ENCODE peak calls at places on chromosomes 12 and 14, in nine cellular contexts. N is germinal center; U is suprapubic skin; L is GF-D8; W is head of caudate nucleus; Q is GM06990; E is retina; J is cardiac fibroblast; R is stimulated activated naive CD4-positive, alpha-beta T cell. D is an unnamed sample.

GRCh38 chr12:106233011-106233410 is 14.8 kb downstream of the CKAP4 start:
- DNase-seq in N (no peak), J (no peak), R (no peak), Q (no peak), W (no peak), E (no peak), U (peak; percentile 65), L (no peak), D (no peak)

GRCh38 chr14:34688470-34689206 is 25.8 kb downstream of the CFL2 start:
- DNase-seq in W (no peak), U (no peak), R (no peak), E (no peak), N (no peak), J (no peak), L (no peak), Q (no peak), D (no peak)

GRCh38 chr12:339557-340195 is 49.4 kb downstream of the KDM5A start:
- DNase-seq in Q (no peak), U (no peak), W (no peak), R (no peak), L (no peak), J (no peak), E (no peak), N (no peak), D (no peak)

GRCh38 chr12:104733717-104734175 is 224.3 kb downstream of the SLC41A2 start:
- DNase-seq in L (no peak), Q (no peak), N (peak; percentile 45), U (no peak), J (no peak), E (no peak), W (no peak), R (no peak), D (no peak)

GRCh38 chr12:116880817-116881324 is 370 bp downstream of the HRK start:
- DNase-seq in E (peak; percentile 65), W (no peak), U (no peak), J (peak; percentile 34), L (no peak), R (peak; percentile 3), N (peak; percentile 84), Q (peak; percentile 81), D (no peak)

GRCh38 chr14:101855958-101856357 is 94.4 kb downstream of the PPP2R5C start:
- DNase-seq in N (no peak), U (no peak), Q (no peak), J (no peak), R (no peak), W (no peak), L (no peak), E (no peak), D (no peak)

GRCh38 chr14:66483322-66483721 is 2.8 kb upstream of the CCDC196 start:
- DNase-seq in L (no peak), W (no peak), R (no peak), U (no peak), N (no peak), E (no peak), J (peak; percentile 27), Q (no peak), D (no peak)

GRCh38 chr14:103626150-103626850 is 2.7 kb upstream of the KLC1 start:
- DNase-seq in J (no peak), W (no peak), U (no peak), L (no peak), R (no peak), E (no peak), Q (peak; percentile 36), N (no peak), D (no peak)

GRCh38 chr12:5789469-5789968 is 155.5 kb downstream of the ANO2 start:
- DNase-seq in W (no peak), L (no peak), E (no peak), J (no peak), R (no peak), N (no peak), U (peak; percentile 72), Q (no peak), D (no peak)

GRCh38 chr12:82789674-82790073 is 103.0 kb downstream of the TMTC2 start:
- DNase-seq in W (no peak), L (no peak), R (no peak), N (no peak), J (no peak), U (no peak), E (no peak), Q (no peak), D (no peak)

GRCh38 chr14:94123868-94124267 is 5.5 kb downstream of the IFI27L2 start:
- DNase-seq in E (no peak), L (no peak), U (peak; percentile 23), W (no peak), N (no peak), Q (no peak), R (no peak), J (no peak), D (no peak)

D was measured in effector CD8-positive, alpha-beta T cell.